ENCODE peak calls at places on chromosomes 12 and 14, in six cellular contexts. One of them, this sample, is unnamed.

GRCh38 chr14:95392841-95393240 is 73.1 kb upstream of the CLMN start:
- DNase-seq in CD8-positive, alpha-beta T cell: no peak
- DNase-seq in IMR-90: no peak
- DNase-seq in HCT116: no peak
- DNase-seq in stomach: no peak
- DNase-seq in body of pancreas: no peak
- DNase-seq in this sample: no peak

GRCh38 chr12:80490329-80490728 is 46.3 kb downstream of the PTPRQ start:
- DNase-seq in CD8-positive, alpha-beta T cell: no peak
- DNase-seq in IMR-90: no peak
- DNase-seq in HCT116: no peak
- DNase-seq in stomach: no peak
- DNase-seq in body of pancreas: no peak
- DNase-seq in this sample: no peak

GRCh38 chr12:123269395-123269892 is 2.2 kb downstream of the CDK2AP1 start:
- DNase-seq in CD8-positive, alpha-beta T cell: no peak
- DNase-seq in IMR-90: peak; percentile 61
- DNase-seq in HCT116: no peak
- DNase-seq in stomach: peak; percentile 64
- DNase-seq in body of pancreas: peak; percentile 66
- DNase-seq in this sample: peak; percentile 63

GRCh38 chr12:103840399-103840880 is 594 bp downstream of the NT5DC3 start:
- DNase-seq in CD8-positive, alpha-beta T cell: no peak
- DNase-seq in IMR-90: peak; percentile 25
- DNase-seq in HCT116: no peak
- DNase-seq in stomach: no peak
- DNase-seq in body of pancreas: peak; percentile 38
- DNase-seq in this sample: peak; percentile 21

GRCh38 chr12:2168808-2169207 is 116.0 kb downstream of the CACNA1C start:
- DNase-seq in CD8-positive, alpha-beta T cell: no peak
- DNase-seq in IMR-90: peak; percentile 49
- DNase-seq in HCT116: peak; percentile 32
- DNase-seq in stomach: no peak
- DNase-seq in body of pancreas: peak; percentile 31
- DNase-seq in this sample: peak; percentile 84

GRCh38 chr14:27427796-27428195 is 830.0 kb upstream of the NOVA1 start:
- DNase-seq in CD8-positive, alpha-beta T cell: no peak
- DNase-seq in IMR-90: no peak
- DNase-seq in HCT116: no peak
- DNase-seq in stomach: no peak
- DNase-seq in body of pancreas: no peak
- DNase-seq in this sample: no peak

GRCh38 chr14:53900499-53900898 is 56.1 kb downstream of the BMP4 start:
- DNase-seq in CD8-positive, alpha-beta T cell: no peak
- DNase-seq in IMR-90: no peak
- DNase-seq in HCT116: no peak
- DNase-seq in stomach: peak; percentile 29
- DNase-seq in body of pancreas: peak; percentile 4
- DNase-seq in this sample: peak; percentile 35

GRCh38 chr14:24734917-24735500 is 101.0 kb upstream of the GZMB start:
- DNase-seq in CD8-positive, alpha-beta T cell: no peak
- DNase-seq in IMR-90: peak; percentile 69
- DNase-seq in HCT116: peak; percentile 39
- DNase-seq in stomach: peak; percentile 30
- DNase-seq in body of pancreas: peak; percentile 54
- DNase-seq in this sample: peak; percentile 33

GRCh38 chr14:105508601-105509000 is 17.6 kb downstream of the TEDC1 start:
- DNase-seq in CD8-positive, alpha-beta T cell: no peak
- DNase-seq in IMR-90: no peak
- DNase-seq in HCT116: no peak
- DNase-seq in stomach: no peak
- DNase-seq in body of pancreas: no peak
- DNase-seq in this sample: no peak

GRCh38 chr12:128387811-128388422 is 120.9 kb downstream of the TMEM132C start:
- DNase-seq in CD8-positive, alpha-beta T cell: no peak
- DNase-seq in IMR-90: no peak
- DNase-seq in HCT116: no peak
- DNase-seq in stomach: peak; percentile 37
- DNase-seq in body of pancreas: peak; percentile 76
- DNase-seq in this sample: peak; percentile 36

GRCh38 chr14:31543969-31544799 is 17.0 kb upstream of the NUBPL start:
- DNase-seq in CD8-positive, alpha-beta T cell: no peak
- DNase-seq in IMR-90: peak; percentile 23
- DNase-seq in HCT116: peak; percentile 4
- DNase-seq in stomach: no peak
- DNase-seq in body of pancreas: no peak
- DNase-seq in this sample: no peak

GRCh38 chr14:54182419-54183040 is 214.3 kb upstream of the CDKN3 start:
- DNase-seq in CD8-positive, alpha-beta T cell: no peak
- DNase-seq in IMR-90: peak; percentile 74
- DNase-seq in HCT116: no peak
- DNase-seq in stomach: no peak
- DNase-seq in body of pancreas: no peak
- DNase-seq in this sample: no peak

GRCh38 chr12:92136883-92137582 is 8.6 kb downstream of the BTG1 start:
- DNase-seq in CD8-positive, alpha-beta T cell: no peak
- DNase-seq in IMR-90: peak; percentile 97
- DNase-seq in HCT116: peak; percentile 49
- DNase-seq in stomach: no peak
- DNase-seq in body of pancreas: no peak
- DNase-seq in this sample: no peak

GRCh38 chr14:75371297-75371696 is 56.5 kb upstream of the JDP2 start:
- DNase-seq in CD8-positive, alpha-beta T cell: no peak
- DNase-seq in IMR-90: no peak
- DNase-seq in HCT116: no peak
- DNase-seq in stomach: no peak
- DNase-seq in body of pancreas: no peak
- DNase-seq in this sample: no peak

GRCh38 chr12:27387473-27387872 is 54.8 kb downstream of the BMAL2 start:
- DNase-seq in CD8-positive, alpha-beta T cell: no peak
- DNase-seq in IMR-90: no peak
- DNase-seq in HCT116: no peak
- DNase-seq in stomach: no peak
- DNase-seq in body of pancreas: no peak
- DNase-seq in this sample: no peak

GRCh38 chr12:48285751-48286650 is 64.7 kb downstream of the ZNF641 start:
- DNase-seq in CD8-positive, alpha-beta T cell: no peak
- DNase-seq in IMR-90: no peak
- DNase-seq in HCT116: no peak
- DNase-seq in stomach: no peak
- DNase-seq in body of pancreas: no peak
- DNase-seq in this sample: no peak

GRCh38 chr14:101320386-101320785 is 240.9 kb upstream of the DIO3 start:
- DNase-seq in CD8-positive, alpha-beta T cell: no peak
- DNase-seq in IMR-90: no peak
- DNase-seq in HCT116: no peak
- DNase-seq in stomach: no peak
- DNase-seq in body of pancreas: no peak
- DNase-seq in this sample: peak; percentile 46

GRCh38 chr14:71130491-71131179 is 223.4 kb downstream of the PCNX1 start:
- DNase-seq in CD8-positive, alpha-beta T cell: no peak
- DNase-seq in IMR-90: peak; percentile 88
- DNase-seq in HCT116: no peak
- DNase-seq in stomach: no peak
- DNase-seq in body of pancreas: no peak
- DNase-seq in this sample: no peak

GRCh38 chr14:100048786-100049185 is 16.4 kb upstream of the EVL start:
- DNase-seq in CD8-positive, alpha-beta T cell: no peak
- DNase-seq in IMR-90: no peak
- DNase-seq in HCT116: no peak
- DNase-seq in stomach: no peak
- DNase-seq in body of pancreas: no peak
- DNase-seq in this sample: no peak

GRCh38 chr12:92535961-92536360 is 166.8 kb upstream of the PLEKHG7 start:
- DNase-seq in CD8-positive, alpha-beta T cell: no peak
- DNase-seq in IMR-90: no peak
- DNase-seq in HCT116: no peak
- DNase-seq in stomach: no peak
- DNase-seq in body of pancreas: no peak
- DNase-seq in this sample: no peak

GRCh38 chr14:21095430-21096205 is 2.8 kb downstream of the ZNF219 start:
- DNase-seq in CD8-positive, alpha-beta T cell: no peak
- DNase-seq in IMR-90: peak; percentile 51
- DNase-seq in HCT116: no peak
- DNase-seq in stomach: no peak
- DNase-seq in body of pancreas: no peak
- DNase-seq in this sample: no peak

GRCh38 chr14:21070610-21071224 is 613 bp downstream of the ARHGEF40 start:
- DNase-seq in CD8-positive, alpha-beta T cell: no peak
- DNase-seq in IMR-90: peak; percentile 46
- DNase-seq in HCT116: no peak
- DNase-seq in stomach: no peak
- DNase-seq in body of pancreas: peak; percentile 46
- DNase-seq in this sample: peak; percentile 74

GRCh38 chr12:8911606-8912268 is 2.6 kb upstream of the PHC1 start:
- DNase-seq in CD8-positive, alpha-beta T cell: no peak
- DNase-seq in IMR-90: no peak
- DNase-seq in HCT116: no peak
- DNase-seq in stomach: no peak
- DNase-seq in body of pancreas: no peak
- DNase-seq in this sample: no peak
- H3K4me1 ChIP-seq in CD8-positive, alpha-beta T cell: peaks cover 23% of the 10 kb centered on the region
- H3K4me1 ChIP-seq in IMR-90: no peaks in the 10 kb centered on the region
- H3K4me1 ChIP-seq in HCT116: peaks cover 27% of the 10 kb centered on the region
- H3K4me1 ChIP-seq in stomach: peaks cover 36% of the 10 kb centered on the region
- H3K4me1 ChIP-seq in body of pancreas: peaks cover 28% of the 10 kb centered on the region
- H3K4me1 ChIP-seq in this sample: peaks cover 30% of the 10 kb centered on the region

GRCh38 chr12:113114447-113115178 is 20.9 kb downstream of the RASAL1 start:
- DNase-seq in CD8-positive, alpha-beta T cell: no peak
- DNase-seq in IMR-90: no peak
- DNase-seq in HCT116: no peak
- DNase-seq in stomach: no peak
- DNase-seq in body of pancreas: no peak
- DNase-seq in this sample: no peak
- TF ChIP-seq CTCF in CD8-positive, alpha-beta T cell: no peak
- TF ChIP-seq CTCF in IMR-90: no peak
- TF ChIP-seq CTCF in HCT116: no peak
- TF ChIP-seq CTCF in stomach: no peak
- TF ChIP-seq CTCF in body of pancreas: no peak
- TF ChIP-seq CTCF in this sample: no peak

GRCh38 chr12:110537605-110538409 is 35.7 kb downstream of the RAD9B start:
- DNase-seq in CD8-positive, alpha-beta T cell: no peak
- DNase-seq in IMR-90: no peak
- DNase-seq in HCT116: no peak
- DNase-seq in stomach: peak; percentile 58
- DNase-seq in body of pancreas: peak; percentile 59
- DNase-seq in this sample: peak; percentile 44
- H3K4me3 ChIP-seq in CD8-positive, alpha-beta T cell: no peak overlapping the region
- H3K4me3 ChIP-seq in IMR-90: no peak overlapping the region
- H3K4me3 ChIP-seq in HCT116: no peak overlapping the region
- H3K4me3 ChIP-seq in stomach: no peak overlapping the region
- H3K4me3 ChIP-seq in body of pancreas: no peak overlapping the region
- H3K4me3 ChIP-seq in this sample: no peak overlapping the region

GRCh38 chr12:115973968-115974765 is 303.3 kb downstream of the MED13L start:
- DNase-seq in CD8-positive, alpha-beta T cell: no peak
- DNase-seq in IMR-90: no peak
- DNase-seq in HCT116: no peak
- DNase-seq in stomach: no peak
- DNase-seq in body of pancreas: no peak
- DNase-seq in this sample: no peak
- H3K4me1 ChIP-seq in CD8-positive, alpha-beta T cell: no peaks in the 10 kb centered on the region
- H3K4me1 ChIP-seq in IMR-90: peaks cover 9% of the 10 kb centered on the region
- H3K4me1 ChIP-seq in HCT116: no peaks in the 10 kb centered on the region
- H3K4me1 ChIP-seq in stomach: peaks cover 17% of the 10 kb centered on the region
- H3K4me1 ChIP-seq in body of pancreas: no peaks in the 10 kb centered on the region
- H3K4me1 ChIP-seq in this sample: no peaks in the 10 kb centered on the region

DNA sequence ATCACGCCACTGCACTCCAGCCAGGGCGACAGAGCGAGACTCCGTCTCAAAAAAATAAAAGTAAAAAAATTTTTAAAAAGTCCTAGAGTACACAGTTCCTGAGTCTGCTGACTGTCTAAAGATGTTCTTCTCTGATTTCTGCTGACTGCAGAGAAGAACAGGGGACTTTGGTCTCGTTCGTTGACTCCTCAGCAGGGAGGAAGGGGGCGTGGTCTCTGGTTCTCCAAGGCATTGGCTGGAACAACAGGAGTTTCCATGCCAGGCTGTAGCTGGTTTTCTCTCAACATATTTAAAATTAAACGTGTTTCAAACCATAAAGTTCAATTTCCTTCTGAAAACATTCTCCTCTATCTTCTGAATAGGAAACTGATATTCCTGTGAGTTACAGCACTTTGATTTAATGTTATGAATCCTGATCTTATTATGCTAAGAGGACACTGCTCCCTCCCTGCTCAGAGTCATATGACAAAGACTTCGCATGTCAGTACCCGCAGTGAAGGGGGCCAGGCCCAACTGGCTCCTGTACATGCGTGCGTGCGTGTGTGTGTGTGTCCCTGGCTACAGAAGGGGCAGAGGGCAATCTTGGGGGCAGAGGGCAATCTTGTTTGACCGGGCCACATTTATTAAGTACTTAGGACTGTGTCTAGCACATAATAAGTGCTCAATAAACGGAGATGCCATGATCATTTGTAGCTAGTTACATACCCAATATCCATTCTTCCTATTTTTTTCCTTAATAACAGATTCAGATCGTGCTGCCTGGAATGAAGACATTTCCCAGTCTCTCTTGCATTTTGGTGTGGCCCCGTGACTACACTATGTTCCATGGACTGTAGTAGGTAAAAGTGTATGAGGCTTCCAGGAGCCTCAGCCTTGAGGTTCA is 16.5 kb upstream of the HNF1A start:
- DNase-seq in CD8-positive, alpha-beta T cell: no peak
- DNase-seq in IMR-90: no peak
- DNase-seq in HCT116: no peak
- DNase-seq in stomach: peak; percentile 76
- DNase-seq in body of pancreas: peak; percentile 70
- DNase-seq in this sample: peak; percentile 92
- TF ChIP-seq CTCF in CD8-positive, alpha-beta T cell: no peak
- TF ChIP-seq CTCF in IMR-90: no peak
- TF ChIP-seq CTCF in HCT116: no peak
- TF ChIP-seq CTCF in stomach: no peak
- TF ChIP-seq CTCF in body of pancreas: no peak
- TF ChIP-seq CTCF in this sample: no peak